ENCODE peak calls at places on chromosomes 6 and 20, in four cellular contexts. One of them, this sample, is unnamed.

GRCh38 chr6:45432944-45433343 is 55.2 kb upstream of the SUPT3H start:
- DNase-seq in SK-N-SH: no peak
- DNase-seq in anterior cingulate cortex: no peak
- DNase-seq in fibroblast of pulmonary artery: peak
- DNase-seq in this sample: peak

GRCh38 chr20:31489152-31489551 is 14.1 kb downstream of the REM1 start:
- DNase-seq in SK-N-SH: no peak
- DNase-seq in anterior cingulate cortex: no peak
- DNase-seq in fibroblast of pulmonary artery: no peak
- DNase-seq in this sample: no peak

GRCh38 chr6:48476257-48476656 is 365.3 kb upstream of the PTCHD4 start:
- DNase-seq in SK-N-SH: no peak
- DNase-seq in anterior cingulate cortex: no peak
- DNase-seq in fibroblast of pulmonary artery: peak
- DNase-seq in this sample: peak

GRCh38 chr6:33727932-33728331 is 16.4 kb upstream of the UQCC2 start:
- DNase-seq in SK-N-SH: no peak
- DNase-seq in anterior cingulate cortex: no peak
- DNase-seq in fibroblast of pulmonary artery: no peak
- DNase-seq in this sample: no peak

GRCh38 chr6:11785953-11786579 is 7.5 kb upstream of the ADTRP start:
- DNase-seq in SK-N-SH: no peak
- DNase-seq in anterior cingulate cortex: no peak
- DNase-seq in fibroblast of pulmonary artery: no peak
- DNase-seq in this sample: no peak

GRCh38 chr6:69343856-69344255 is 453.0 kb downstream of the LMBRD1 start:
- DNase-seq in SK-N-SH: no peak
- DNase-seq in anterior cingulate cortex: no peak
- DNase-seq in fibroblast of pulmonary artery: peak
- DNase-seq in this sample: no peak

GRCh38 chr6:36443951-36444428 is 1.2 kb downstream of the KCTD20 start:
- DNase-seq in SK-N-SH: peak
- DNase-seq in anterior cingulate cortex: no peak
- DNase-seq in fibroblast of pulmonary artery: peak
- DNase-seq in this sample: peak

GRCh38 chr6:45535933-45536332 is 158.2 kb upstream of the SUPT3H start:
- DNase-seq in SK-N-SH: no peak
- DNase-seq in anterior cingulate cortex: no peak
- DNase-seq in fibroblast of pulmonary artery: no peak
- DNase-seq in this sample: no peak

GRCh38 chr6:2632368-2632767 is 118.4 kb downstream of the MYLK4 start:
- DNase-seq in SK-N-SH: no peak
- DNase-seq in anterior cingulate cortex: no peak
- DNase-seq in fibroblast of pulmonary artery: no peak
- DNase-seq in this sample: peak

GRCh38 chr20:49381558-49382493 is 100.6 kb downstream of the KCNB1 start:
- DNase-seq in SK-N-SH: peak
- DNase-seq in anterior cingulate cortex: peak
- DNase-seq in fibroblast of pulmonary artery: peak
- DNase-seq in this sample: peak

GRCh38 chr6:6766230-6766905 is 177.8 kb downstream of the LY86 start:
- DNase-seq in SK-N-SH: no peak
- DNase-seq in anterior cingulate cortex: no peak
- DNase-seq in fibroblast of pulmonary artery: no peak
- DNase-seq in this sample: no peak

GRCh38 chr6:96809119-96809518 is 28.2 kb downstream of the GPR63 start:
- DNase-seq in SK-N-SH: no peak
- DNase-seq in anterior cingulate cortex: no peak
- DNase-seq in fibroblast of pulmonary artery: peak
- DNase-seq in this sample: peak

GRCh38 chr6:134686071-134686470 is 263.8 kb downstream of the ALDH8A1 start:
- DNase-seq in SK-N-SH: no peak
- DNase-seq in anterior cingulate cortex: no peak
- DNase-seq in fibroblast of pulmonary artery: no peak
- DNase-seq in this sample: peak

GRCh38 chr6:12353731-12354130 is 63.6 kb downstream of the EDN1 start:
- DNase-seq in SK-N-SH: no peak
- DNase-seq in anterior cingulate cortex: no peak
- DNase-seq in fibroblast of pulmonary artery: peak
- DNase-seq in this sample: peak

GRCh38 chr6:21533678-21534077 is 59.9 kb upstream of the SOX4 start:
- DNase-seq in SK-N-SH: no peak
- DNase-seq in anterior cingulate cortex: no peak
- DNase-seq in fibroblast of pulmonary artery: no peak
- DNase-seq in this sample: peak

GRCh38 chr6:125834347-125834746 is 43.6 kb downstream of the NCOA7 start:
- DNase-seq in SK-N-SH: no peak
- DNase-seq in anterior cingulate cortex: no peak
- DNase-seq in fibroblast of pulmonary artery: no peak
- DNase-seq in this sample: peak

GRCh38 chr6:70289299-70289698 is 13.6 kb downstream of the COL9A1 start:
- DNase-seq in SK-N-SH: peak
- DNase-seq in anterior cingulate cortex: no peak
- DNase-seq in fibroblast of pulmonary artery: no peak
- DNase-seq in this sample: no peak

GRCh38 chr6:36853325-36853724 is 14.1 kb upstream of the CPNE5 start:
- DNase-seq in SK-N-SH: no peak
- DNase-seq in anterior cingulate cortex: no peak
- DNase-seq in fibroblast of pulmonary artery: peak
- DNase-seq in this sample: peak

GRCh38 chr20:38245753-38246152 is 14.8 kb downstream of the KIAA1755 start:
- DNase-seq in SK-N-SH: no peak
- DNase-seq in anterior cingulate cortex: no peak
- DNase-seq in fibroblast of pulmonary artery: no peak
- DNase-seq in this sample: no peak

GRCh38 chr6:33914519-33915120 is 110.8 kb upstream of the MLN start:
- DNase-seq in SK-N-SH: no peak
- DNase-seq in anterior cingulate cortex: no peak
- DNase-seq in fibroblast of pulmonary artery: no peak
- DNase-seq in this sample: no peak

GRCh38 chr20:3648941-3649340 is 14.3 kb downstream of the GFRA4 start:
- DNase-seq in SK-N-SH: peak
- DNase-seq in anterior cingulate cortex: no peak
- DNase-seq in fibroblast of pulmonary artery: no peak
- DNase-seq in this sample: no peak

GRCh38 chr20:40584128-40584819 is 104.8 kb downstream of the MAFB start:
- DNase-seq in SK-N-SH: no peak
- DNase-seq in anterior cingulate cortex: no peak
- DNase-seq in fibroblast of pulmonary artery: no peak
- DNase-seq in this sample: no peak